ENCODE peak calls at places on chromosome 18, in four cellular contexts. One of them, this sample, is unnamed.

GRCh38 chr18:39751161-39751560 is 2185.6 kb upstream of the CELF4 start:
- DNase-seq in IMR-90: peak
- DNase-seq in K562: no peak
- DNase-seq in HepG2: no peak
- DNase-seq in this sample: no peak

GRCh38 chr18:5943514-5943913 is 48.2 kb upstream of the TMEM200C start:
- DNase-seq in IMR-90: peak
- DNase-seq in K562: no peak
- DNase-seq in HepG2: no peak
- DNase-seq in this sample: no peak

GRCh38 chr18:13437034-13437433 is 218.5 kb downstream of the LDLRAD4 start:
- DNase-seq in K562: no peak
- DNase-seq in HepG2: no peak
- DNase-seq in IMR-90: no peak
- DNase-seq in this sample: no peak

GRCh38 chr18:43830905-43831304 is 553.6 kb upstream of the SYT4 start:
- DNase-seq in K562: no peak
- DNase-seq in IMR-90: no peak
- DNase-seq in HepG2: no peak
- DNase-seq in this sample: no peak

GRCh38 chr18:46660955-46661749 is 4.1 kb upstream of the LOXHD1 start:
- DNase-seq in K562: no peak
- DNase-seq in IMR-90: peak
- DNase-seq in HepG2: peak
- DNase-seq in this sample: no peak

GRCh38 chr18:36729197-36729596 is 99.6 kb downstream of the TPGS2 start:
- DNase-seq in IMR-90: no peak
- DNase-seq in K562: no peak
- DNase-seq in HepG2: no peak
- DNase-seq in this sample: no peak

GRCh38 chr18:7237670-7238272 is 6.9 kb downstream of the LRRC30 start:
- DNase-seq in K562: no peak
- DNase-seq in HepG2: no peak
- DNase-seq in IMR-90: no peak
- DNase-seq in this sample: no peak

GRCh38 chr18:7084766-7085080 is 32.9 kb downstream of the LAMA1 start:
- DNase-seq in K562: no peak
- DNase-seq in IMR-90: peak
- DNase-seq in HepG2: no peak
- DNase-seq in this sample: no peak

GRCh38 chr18:12423820-12424219 is 16.1 kb downstream of the PRELID3A start:
- DNase-seq in HepG2: no peak
- DNase-seq in K562: no peak
- DNase-seq in IMR-90: no peak
- DNase-seq in this sample: no peak

GRCh38 chr18:51537487-51537886 is 340.0 kb upstream of the MEX3C start:
- DNase-seq in HepG2: no peak
- DNase-seq in K562: peak
- DNase-seq in IMR-90: no peak
- DNase-seq in this sample: peak

GRCh38 chr18:12239426-12239825 is 14.7 kb upstream of the CIDEA start:
- DNase-seq in HepG2: no peak
- DNase-seq in IMR-90: peak
- DNase-seq in K562: no peak
- DNase-seq in this sample: no peak

GRCh38 chr18:5073026-5073944 is 123.8 kb downstream of the AKAIN1 start:
- DNase-seq in HepG2: peak
- DNase-seq in IMR-90: peak
- DNase-seq in K562: peak
- DNase-seq in this sample: no peak

GRCh38 chr18:26736301-26736700 is 129.2 kb downstream of the AQP4 start:
- DNase-seq in K562: no peak
- DNase-seq in IMR-90: no peak
- DNase-seq in HepG2: no peak
- DNase-seq in this sample: no peak

GRCh38 chr18:57759650-57760049 is 43.5 kb downstream of the ATP8B1 start:
- DNase-seq in HepG2: no peak
- DNase-seq in IMR-90: no peak
- DNase-seq in K562: no peak
- DNase-seq in this sample: no peak

GRCh38 chr18:45169610-45170009 is 445.7 kb upstream of the SLC14A2 start:
- DNase-seq in HepG2: no peak
- DNase-seq in K562: no peak
- DNase-seq in IMR-90: peak
- DNase-seq in this sample: no peak

GRCh38 chr18:44740000-44740399 is 59.3 kb downstream of the SETBP1 start:
- DNase-seq in K562: no peak
- DNase-seq in HepG2: no peak
- DNase-seq in IMR-90: no peak
- DNase-seq in this sample: no peak

GRCh38 chr18:73509460-73509859 is 638.2 kb downstream of the FBXO15 start:
- DNase-seq in K562: no peak
- DNase-seq in IMR-90: peak
- DNase-seq in HepG2: no peak
- DNase-seq in this sample: no peak

GRCh38 chr18:39966275-39966674 is 1988.8 kb upstream of the PIK3C3 start:
- DNase-seq in IMR-90: no peak
- DNase-seq in HepG2: no peak
- DNase-seq in K562: no peak
- DNase-seq in this sample: no peak

GRCh38 chr18:69383191-69383590 is 17.5 kb upstream of the DOK6 start:
- DNase-seq in IMR-90: no peak
- DNase-seq in K562: no peak
- DNase-seq in HepG2: no peak
- DNase-seq in this sample: no peak

GRCh38 chr18:45859334-45859733 is 33.9 kb downstream of the SIGLEC15 start:
- DNase-seq in IMR-90: no peak
- DNase-seq in HepG2: no peak
- DNase-seq in K562: no peak
- DNase-seq in this sample: no peak

GRCh38 chr18:48521723-48522122 is 17.1 kb upstream of the CTIF start:
- DNase-seq in HepG2: no peak
- DNase-seq in K562: no peak
- DNase-seq in IMR-90: no peak
- DNase-seq in this sample: no peak

GRCh38 chr18:48590678-48591077 is 51.8 kb downstream of the CTIF start:
- DNase-seq in IMR-90: peak
- DNase-seq in K562: no peak
- DNase-seq in HepG2: no peak
- DNase-seq in this sample: no peak

GRCh38 chr18:3297025-3297984 is 35.4 kb downstream of the MYL12B start:
- DNase-seq in HepG2: peak
- DNase-seq in IMR-90: peak
- DNase-seq in K562: peak
- DNase-seq in this sample: peak

GRCh38 chr18:26436176-26437031 is 111.9 kb downstream of the KCTD1 start:
- DNase-seq in HepG2: peak
- DNase-seq in IMR-90: peak
- DNase-seq in K562: no peak
- DNase-seq in this sample: no peak

GRCh38 chr18:58596265-58596681 is 32.6 kb downstream of the ALPK2 start:
- DNase-seq in HepG2: no peak
- DNase-seq in IMR-90: no peak
- DNase-seq in K562: no peak
- DNase-seq in this sample: no peak

GRCh38 chr18:27404855-27405254 is 219.7 kb upstream of the CHST9 start:
- DNase-seq in K562: no peak
- DNase-seq in HepG2: no peak
- DNase-seq in IMR-90: no peak
- DNase-seq in this sample: no peak

GRCh38 chr18:67969458-67969857 is 452.9 kb upstream of the DSEL start:
- DNase-seq in K562: no peak
- DNase-seq in IMR-90: no peak
- DNase-seq in HepG2: no peak
- DNase-seq in this sample: no peak

GRCh38 chr18:48026216-48026615 is 95.8 kb upstream of the SMAD2 start:
- DNase-seq in IMR-90: no peak
- DNase-seq in K562: no peak
- DNase-seq in HepG2: no peak
- DNase-seq in this sample: no peak

GRCh38 chr18:8298186-8298585 is 311.1 kb upstream of the RAB12 start:
- DNase-seq in IMR-90: peak
- DNase-seq in K562: no peak
- DNase-seq in HepG2: no peak
- DNase-seq in this sample: no peak

GRCh38 chr18:36352384-36352783 is 54.9 kb downstream of the FHOD3 start:
- DNase-seq in HepG2: no peak
- DNase-seq in K562: no peak
- DNase-seq in IMR-90: peak
- DNase-seq in this sample: no peak

GRCh38 chr18:11983592-11983991 is 2.3 kb downstream of the IMPA2 start:
- DNase-seq in IMR-90: no peak
- DNase-seq in K562: no peak
- DNase-seq in HepG2: peak
- DNase-seq in this sample: no peak

GRCh38 chr18:22284581-22285230 is 115.3 kb downstream of the GATA6 start:
- DNase-seq in IMR-90: no peak
- DNase-seq in HepG2: no peak
- DNase-seq in K562: no peak
- DNase-seq in this sample: no peak

DNA sequence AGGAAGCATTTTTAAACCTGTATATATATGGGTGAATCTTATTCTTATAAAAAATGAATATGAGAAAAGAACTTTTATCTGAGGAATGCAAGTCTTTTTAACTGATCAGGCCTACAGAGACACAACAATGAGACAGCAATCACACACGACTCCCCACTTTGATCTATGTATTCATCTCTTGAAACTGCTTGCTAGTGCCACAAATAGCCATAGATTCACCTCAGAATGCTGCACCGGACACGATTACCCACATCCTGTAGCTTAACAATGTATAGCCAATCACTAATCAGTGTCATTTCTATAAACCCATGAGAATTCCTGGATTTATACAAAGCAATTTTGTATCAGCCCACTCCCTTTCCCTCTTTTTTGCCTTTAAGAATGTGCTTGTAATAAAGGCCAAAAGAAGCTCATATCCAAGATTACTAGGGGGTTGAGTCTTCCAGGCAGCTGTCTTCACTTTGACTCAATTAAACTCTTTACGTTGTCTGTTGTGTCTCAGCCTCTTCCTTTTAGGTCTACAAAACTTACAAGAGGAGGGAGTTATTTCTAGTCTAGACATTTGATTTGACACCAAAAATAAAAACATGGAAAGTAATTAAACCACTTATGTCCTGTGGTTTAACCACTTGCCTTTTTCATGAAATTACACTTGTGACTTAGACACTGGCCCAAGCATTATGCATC is 94.9 kb downstream of the MBD2 start:
- DNase-seq in IMR-90: no peak
- DNase-seq in HepG2: no peak
- DNase-seq in K562: no peak
- DNase-seq in this sample: no peak
- TF ChIP-seq BHLHE40 in IMR-90: no peak
- TF ChIP-seq BHLHE40 in HepG2: no peak
- TF ChIP-seq BHLHE40 in K562: no peak
- TF ChIP-seq BHLHE40 in this sample: no peak

DNA sequence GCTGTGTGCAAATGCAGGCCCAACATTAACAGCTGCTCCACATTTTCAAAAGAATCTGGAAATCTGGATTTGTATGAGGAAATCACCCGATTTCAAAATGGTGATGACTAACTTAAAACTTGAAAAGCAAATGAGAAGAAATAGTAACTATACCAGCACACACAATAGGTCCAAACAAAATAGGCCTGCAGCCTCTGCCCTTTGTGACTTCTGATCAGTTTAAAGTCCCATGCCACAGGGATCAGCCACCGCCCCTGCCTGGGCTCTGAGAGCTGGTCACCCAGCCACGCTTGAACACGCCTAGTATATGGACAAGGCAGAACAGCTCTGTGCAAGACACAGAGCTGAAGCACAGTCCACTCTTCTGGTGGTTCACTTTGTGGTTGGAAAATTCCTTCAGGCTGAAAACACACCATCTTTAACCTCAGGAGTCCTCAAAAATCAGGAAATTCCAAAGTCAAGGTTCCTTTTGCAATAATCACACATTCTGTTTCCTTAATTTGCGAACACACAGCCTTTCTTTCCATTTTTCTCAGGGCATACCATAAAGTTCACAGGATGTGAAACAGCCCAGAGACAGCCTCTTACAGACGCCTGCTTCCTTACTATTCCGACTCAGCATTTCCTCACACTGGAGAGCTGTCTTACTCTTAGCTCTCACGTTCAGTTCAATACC is 150.1 kb upstream of the RIOK3 start:
- DNase-seq in IMR-90: peak
- DNase-seq in K562: no peak
- DNase-seq in HepG2: no peak
- DNase-seq in this sample: no peak
- H3K9ac ChIP-seq in IMR-90: no peak
- H3K9ac ChIP-seq in K562: no peak
- H3K9ac ChIP-seq in HepG2: no peak
- H3K9ac ChIP-seq in this sample: no peak

GRCh38 chr18:79454034-79454735 is 58.5 kb downstream of the NFATC1 start:
- DNase-seq in K562: no peak
- DNase-seq in IMR-90: peak
- DNase-seq in HepG2: no peak
- DNase-seq in this sample: no peak
- TF ChIP-seq BHLHE40 in K562: no peak
- TF ChIP-seq BHLHE40 in IMR-90: no peak
- TF ChIP-seq BHLHE40 in HepG2: no peak
- TF ChIP-seq BHLHE40 in this sample: no peak

GRCh38 chr18:9755110-9755509 is 47.0 kb downstream of the RAB31 start:
- DNase-seq in K562: no peak
- DNase-seq in IMR-90: no peak
- DNase-seq in HepG2: no peak
- DNase-seq in this sample: no peak

GRCh38 chr18:9750112-9750511 is 42.0 kb downstream of the RAB31 start:
- DNase-seq in K562: no peak
- DNase-seq in IMR-90: no peak
- DNase-seq in HepG2: no peak
- DNase-seq in this sample: no peak

GRCh38 chr18:9753863-9754262 is 45.8 kb downstream of the RAB31 start:
- DNase-seq in IMR-90: no peak
- DNase-seq in K562: no peak
- DNase-seq in HepG2: no peak
- DNase-seq in this sample: no peak

GRCh38 chr18:9750606-9751304 is 42.7 kb downstream of the RAB31 start:
- DNase-seq in HepG2: no peak
- DNase-seq in IMR-90: no peak
- DNase-seq in K562: no peak
- DNase-seq in this sample: no peak

DNA sequence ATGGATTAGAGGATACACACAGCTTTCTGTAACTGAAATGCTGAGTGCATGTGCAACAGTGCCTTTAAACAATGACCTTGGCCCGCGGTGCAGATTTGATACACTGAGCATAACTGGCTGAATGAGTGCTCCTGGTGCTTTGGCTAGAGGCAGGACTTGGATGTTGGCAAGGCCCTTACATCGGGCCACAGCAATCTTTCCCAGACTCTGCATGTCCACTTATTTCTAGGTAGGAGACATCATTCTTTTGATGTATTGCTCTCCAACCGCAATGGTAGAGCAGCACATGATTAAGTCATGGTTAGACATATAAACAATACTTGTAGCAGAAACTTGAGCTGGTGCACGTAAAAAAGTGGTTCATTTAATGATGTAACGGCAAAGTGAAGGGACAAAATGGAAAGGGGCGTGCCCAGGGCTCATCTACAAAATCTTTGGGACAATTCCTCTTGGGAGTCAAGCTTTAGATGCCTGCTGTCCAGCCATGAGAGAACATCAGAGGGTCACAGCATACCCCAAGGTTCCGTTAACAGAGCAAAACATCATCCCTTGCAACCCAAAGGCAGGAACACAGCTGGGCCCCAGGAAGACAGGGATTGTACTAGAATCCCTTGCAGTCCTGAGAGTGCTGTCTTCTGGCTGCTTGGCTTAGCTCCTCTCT is 43.4 kb downstream of the RAB31 start:
- DNase-seq in K562: no peak
- DNase-seq in IMR-90: peak
- DNase-seq in HepG2: no peak
- DNase-seq in this sample: no peak
- H3K9ac ChIP-seq in K562: no peak
- H3K9ac ChIP-seq in IMR-90: no peak
- H3K9ac ChIP-seq in HepG2: no peak
- H3K9ac ChIP-seq in this sample: no peak